ENCODE peak calls at places on chromosomes 3 and 15, in four cellular contexts. O, N, S and H are unnamed samples.

GRCh38 chr15:70308011-70308761 is 210.5 kb upstream of the TLE3 start:
- DNase-seq in O (no peak), N (no peak), S (no peak), H (peak; percentile 54)

GRCh38 chr15:40259021-40259420 is 20.2 kb downstream of the PAK6 start:
- DNase-seq in O (no peak), N (no peak), S (no peak), H (no peak)

GRCh38 chr3:177427540-177427939 is 230.3 kb upstream of the TBL1XR1 start:
- DNase-seq in O (peak; percentile 46), N (no peak), S (no peak), H (no peak)

GRCh38 chr15:62844564-62845235 is 197.8 kb upstream of the TPM1 start:
- DNase-seq in O (no peak), N (no peak), S (no peak), H (no peak)

GRCh38 chr3:81863714-81864113 is 102.3 kb upstream of the GBE1 start:
- DNase-seq in O (no peak), N (no peak), S (no peak), H (no peak)

GRCh38 chr15:58409861-58410260 is 21.9 kb upstream of the LIPC start:
- DNase-seq in O (no peak), N (no peak), S (peak; percentile 12), H (no peak)

GRCh38 chr3:194423317-194423716 is 24.3 kb upstream of the GP5 start:
- DNase-seq in O (no peak), N (no peak), S (no peak), H (no peak)

GRCh38 chr3:23390446-23390845 is 187.3 kb downstream of the UBE2E2 start:
- DNase-seq in O (no peak), N (no peak), S (peak; percentile 88), H (no peak)

GRCh38 chr15:74725845-74726773 is 781 bp upstream of the CYP1A1 start:
- DNase-seq in O (no peak), N (no peak), S (no peak), H (peak; percentile 50)

GRCh38 chr15:49315543-49315942 is 107.5 kb upstream of the FGF7 start:
- DNase-seq in O (no peak), N (no peak), S (no peak), H (no peak)

GRCh38 chr15:60255390-60255789 is 142.4 kb downstream of the ANXA2 start:
- DNase-seq in O (no peak), N (peak; percentile 73), S (no peak), H (no peak)

GRCh38 chr15:89824607-89824867 is 9.9 kb upstream of the ANPEP start:
- DNase-seq in O (no peak), N (no peak), S (no peak), H (no peak)

GRCh38 chr3:186931487-186932280 is 1.4 kb downstream of the ST6GAL1 start:
- DNase-seq in O (peak; percentile 31), N (no peak), S (peak; percentile 53), H (peak; percentile 35)

GRCh38 chr15:44492040-44492439 is 44.9 kb upstream of the EIF3J start:
- DNase-seq in O (no peak), N (no peak), S (no peak), H (no peak)

GRCh38 chr3:62139957-62140356 is 233.4 kb downstream of the FEZF2 start:
- DNase-seq in O (no peak), N (no peak), S (no peak), H (no peak)

GRCh38 chr3:120708408-120708807 is 26.4 kb upstream of the HGD start:
- DNase-seq in O (no peak), N (no peak), S (peak; percentile 6), H (no peak)

GRCh38 chr3:69012836-69013255 is 638 bp downstream of the EOGT start:
- DNase-seq in O (peak; percentile 23), N (no peak), S (peak; percentile 20), H (peak; percentile 57)

GRCh38 chr3:31980530-31981205 is 394 bp downstream of the OSBPL10 start:
- DNase-seq in O (peak; percentile 16), N (no peak), S (peak; percentile 88), H (peak; percentile 69)
- TF ChIP-seq CTCF in O (no peak), N (peak; percentile 44), S (peak; percentile 54), H (no peak)

DNA sequence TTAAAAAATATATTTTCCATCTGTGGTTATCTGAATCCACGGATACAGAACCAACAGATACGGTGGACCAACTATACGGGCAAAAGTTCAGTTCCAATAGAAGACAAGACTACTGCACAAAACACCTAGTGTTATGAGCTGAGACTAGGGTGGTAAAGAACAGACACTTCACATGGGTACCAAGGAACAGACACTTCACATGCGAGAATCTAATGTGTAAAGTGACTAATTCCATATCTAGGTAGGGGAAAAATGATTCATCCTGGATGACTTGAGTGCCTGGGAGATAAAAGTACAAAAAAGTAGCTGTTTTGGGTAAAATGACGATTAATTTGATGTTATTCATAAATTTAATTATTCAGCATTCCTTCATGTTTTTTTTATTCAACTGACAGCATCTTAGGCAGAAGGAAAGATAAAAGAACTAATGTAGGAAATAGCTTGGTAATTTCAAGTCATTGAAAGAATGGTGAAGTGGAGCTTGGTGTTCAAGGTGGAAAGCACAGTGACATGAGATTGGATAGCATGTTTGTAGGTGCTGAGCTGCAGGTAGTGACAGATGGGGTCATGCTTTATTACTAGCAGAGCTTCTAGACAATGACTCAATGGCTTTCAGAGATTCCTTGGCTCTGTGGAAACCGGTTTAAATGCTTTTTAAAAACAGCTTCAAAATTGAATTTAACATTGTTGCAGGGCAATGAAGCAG is 5.2 kb downstream of the CD200 start:
- DNase-seq in O (no peak), N (no peak), S (no peak), H (no peak)
- TF ChIP-seq CTCF in O (no peak), N (no peak), S (no peak), H (no peak)

GRCh38 chr3:147412491-147412916 is 3.3 kb downstream of the ZIC1 start:
- DNase-seq in O (no peak), N (no peak), S (no peak), H (no peak)

GRCh38 chr3:147413712-147414325 is 4.7 kb downstream of the ZIC1 start:
- DNase-seq in O (no peak), N (no peak), S (no peak), H (no peak)

GRCh38 chr3:147414369-147415135 is 5.4 kb downstream of the ZIC1 start:
- DNase-seq in O (no peak), N (no peak), S (no peak), H (no peak)

GRCh38 chr3:147411777-147412176 is 2.6 kb downstream of the ZIC1 start:
- DNase-seq in O (no peak), N (no peak), S (no peak), H (no peak)

DNA sequence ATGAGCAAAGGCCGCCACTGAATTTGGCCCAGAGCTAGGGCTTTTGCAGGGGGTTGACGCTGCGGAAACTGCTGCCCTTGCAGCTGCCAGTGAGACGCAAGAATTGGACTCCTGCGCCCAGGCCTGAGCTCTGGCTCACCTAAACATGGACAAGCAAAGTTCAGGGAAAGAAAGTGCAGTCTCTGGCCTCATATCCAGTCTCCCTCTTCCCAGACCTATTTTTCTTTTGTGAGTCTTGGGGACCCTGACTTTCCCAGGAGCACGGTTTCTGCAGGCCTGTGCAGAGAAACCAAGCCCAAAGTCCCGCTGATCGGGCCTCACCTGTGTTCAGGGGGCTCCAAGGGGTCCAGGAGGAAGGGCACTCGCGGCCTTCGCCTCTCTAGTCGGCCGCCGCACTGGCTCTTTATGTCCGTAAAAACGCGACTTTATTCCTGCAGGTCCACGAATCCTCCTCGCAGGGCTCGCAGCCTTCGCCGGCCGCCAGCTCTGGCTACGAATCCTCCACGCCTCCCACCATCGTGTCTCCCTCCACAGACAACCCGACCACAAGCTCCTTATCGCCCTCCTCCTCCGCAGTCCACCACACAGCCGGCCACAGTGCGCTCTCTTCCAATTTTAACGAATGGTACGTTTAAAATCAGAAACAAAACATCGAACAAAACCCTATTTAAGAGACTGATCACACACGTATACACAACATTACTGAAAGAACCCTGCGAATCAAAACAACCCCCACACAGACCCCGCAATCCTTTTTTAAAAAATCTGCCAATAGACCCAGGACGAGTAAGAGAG is 3.9 kb downstream of the ZIC1 start:
- DNase-seq in O (no peak), N (no peak), S (no peak), H (no peak)
- TF ChIP-seq CTCF in O (no peak), N (no peak), S (no peak), H (no peak)

GRCh38 chr3:129047553-129047839 is 13.1 kb upstream of the GP9 start:
- DNase-seq in O (no peak), N (no peak), S (no peak), H (no peak)

GRCh38 chr3:129050556-129051295 is 9.9 kb upstream of the GP9 start:
- DNase-seq in O (no peak), N (no peak), S (no peak), H (no peak)

GRCh38 chr3:129045675-129046036 is 14.9 kb upstream of the GP9 start:
- DNase-seq in O (no peak), N (no peak), S (no peak), H (no peak)

GRCh38 chr3:129046732-129047552 is 13.6 kb upstream of the GP9 start:
- DNase-seq in O (no peak), N (no peak), S (no peak), H (no peak)

GRCh38 chr3:129046037-129046731 is 14.4 kb upstream of the GP9 start:
- DNase-seq in O (no peak), N (no peak), S (no peak), H (no peak)
- TF ChIP-seq CTCF in O (no peak), N (peak; percentile 46), S (no peak), H (no peak)

GRCh38 chr3:133168025-133168401 is 129.8 kb downstream of the TMEM108 start:
- DNase-seq in O (no peak), N (no peak), S (no peak), H (no peak)
- TF ChIP-seq CTCF in O (peak; percentile 36), N (no peak), S (peak; percentile 53), H (no peak)

GRCh38 chr15:79901958-79902357 is 5.1 kb upstream of the MTHFS start:
- DNase-seq in O (no peak), N (no peak), S (no peak), H (no peak)
- TF ChIP-seq CTCF in O (no peak), N (no peak), S (no peak), H (no peak)

GRCh38 chr3:188365184-188365583 is 211.2 kb downstream of the LPP start:
- DNase-seq in O (no peak), N (no peak), S (no peak), H (no peak)
- TF ChIP-seq CTCF in O (no peak), N (no peak), S (no peak), H (no peak)

DNA sequence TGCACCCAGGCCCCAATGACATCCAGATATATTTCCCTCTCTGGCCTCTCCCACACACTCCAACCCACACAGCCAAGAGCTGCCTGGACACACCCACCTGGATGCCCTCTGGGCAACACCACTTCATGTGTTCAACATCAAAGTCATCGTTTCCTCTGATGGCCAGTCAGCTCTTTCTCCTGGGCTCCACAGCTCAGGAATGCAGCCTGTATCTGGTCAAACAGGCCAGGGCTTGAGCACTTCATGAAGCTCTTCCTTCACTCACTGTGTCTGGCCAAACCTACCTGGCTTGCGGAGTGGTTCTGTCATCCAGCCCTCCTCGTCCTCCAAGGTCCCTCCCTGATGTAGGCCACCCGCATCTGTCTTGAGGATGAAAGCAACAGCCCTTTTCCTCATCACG is 35.8 kb upstream of the SLC6A11 start:
- DNase-seq in O (no peak), N (peak; percentile 71), S (no peak), H (no peak)
- TF ChIP-seq CTCF in O (no peak), N (no peak), S (no peak), H (no peak)

GRCh38 chr15:84981054-84981710 is 474 bp upstream of the PDE8A start:
- DNase-seq in O (peak; percentile 95), N (peak; percentile 91), S (peak; percentile 98), H (peak; percentile 98)
- TF ChIP-seq CTCF in O (peak; percentile 68), N (peak; percentile 35), S (no peak), H (no peak)